ENCODE peak calls at places on chromosomes 12 and 14, in six cellular contexts. V is tibial nerve, Z is adipocyte, I is transverse colon, C is A549, Y is Panc1. W is an unnamed sample.

GRCh38 chr14:49971156-49972141 is 78.6 kb downstream of the ARF6 start:
- DNase-seq in V (no peak), Z (peak; percentile 73), I (peak; percentile 63), C (no peak), Y (no peak), W (peak; percentile 31)

GRCh38 chr12:6631549-6631961 is 4.2 kb downstream of the LPAR5 start:
- DNase-seq in V (no peak), Z (no peak), I (peak; percentile 87), C (no peak), Y (no peak), W (no peak)

GRCh38 chr14:90456551-90456950 is 59.7 kb downstream of the CALM1 start:
- DNase-seq in V (no peak), Z (no peak), I (no peak), C (no peak), Y (no peak), W (no peak)

GRCh38 chr12:108131035-108131434 is 1.9 kb downstream of the WSCD2 start:
- DNase-seq in V (no peak), Z (no peak), I (no peak), C (no peak), Y (no peak), W (no peak)

GRCh38 chr14:51828017-51828797 is 32.2 kb upstream of the GNG2 start:
- DNase-seq in V (no peak), Z (peak; percentile 50), I (peak; percentile 34), C (peak; percentile 33), Y (no peak), W (peak; percentile 55)

GRCh38 chr12:55978393-55978792 is 4.5 kb downstream of the RAB5B start:
- DNase-seq in V (no peak), Z (no peak), I (no peak), C (no peak), Y (no peak), W (no peak)

GRCh38 chr12:118436002-118436724 is 59.8 kb downstream of the SUDS3 start:
- DNase-seq in V (no peak), Z (no peak), I (no peak), C (no peak), Y (no peak), W (no peak)

GRCh38 chr12:110931315-110931728 is 10.9 kb upstream of the MYL2 start:
- DNase-seq in V (no peak), Z (no peak), I (no peak), C (no peak), Y (no peak), W (no peak)

GRCh38 chr12:34389378-34390170 is 367.3 kb downstream of the ALG10 start:
- DNase-seq in V (no peak), Z (no peak), I (no peak), C (no peak), Y (no peak), W (no peak)

GRCh38 chr12:34386621-34387255 is 364.4 kb downstream of the ALG10 start:
- DNase-seq in V (no peak), Z (no peak), I (no peak), C (no peak), Y (no peak), W (no peak)

GRCh38 chr12:34387711-34388635 is 365.7 kb downstream of the ALG10 start:
- DNase-seq in V (no peak), Z (no peak), I (no peak), C (no peak), Y (no peak), W (no peak)

GRCh38 chr12:34390171-34390841 is 368.0 kb downstream of the ALG10 start:
- DNase-seq in V (no peak), Z (no peak), I (no peak), C (no peak), Y (no peak), W (no peak)

GRCh38 chr12:34388636-34389377 is 366.5 kb downstream of the ALG10 start:
- DNase-seq in V (no peak), Z (no peak), I (no peak), C (no peak), Y (no peak), W (no peak)
- H3K9me3 ChIP-seq in V (peaks cover 98% of the 10 kb centered on the region), Z (no peaks in the 10 kb centered on the region), I (peaks cover 11% of the 10 kb centered on the region), C (no peaks in the 10 kb centered on the region), Y (no peaks in the 10 kb centered on the region), W (peaks cover 36% of the 10 kb centered on the region)

GRCh38 chr14:93522221-93522620 is 91.5 kb downstream of the UNC79 start:
- DNase-seq in V (no peak), Z (no peak), I (no peak), C (no peak), Y (no peak), W (no peak)

GRCh38 chr14:93525691-93526451 is 95.1 kb downstream of the UNC79 start:
- DNase-seq in V (no peak), Z (peak; percentile 11), I (no peak), C (no peak), Y (no peak), W (no peak)

DNA sequence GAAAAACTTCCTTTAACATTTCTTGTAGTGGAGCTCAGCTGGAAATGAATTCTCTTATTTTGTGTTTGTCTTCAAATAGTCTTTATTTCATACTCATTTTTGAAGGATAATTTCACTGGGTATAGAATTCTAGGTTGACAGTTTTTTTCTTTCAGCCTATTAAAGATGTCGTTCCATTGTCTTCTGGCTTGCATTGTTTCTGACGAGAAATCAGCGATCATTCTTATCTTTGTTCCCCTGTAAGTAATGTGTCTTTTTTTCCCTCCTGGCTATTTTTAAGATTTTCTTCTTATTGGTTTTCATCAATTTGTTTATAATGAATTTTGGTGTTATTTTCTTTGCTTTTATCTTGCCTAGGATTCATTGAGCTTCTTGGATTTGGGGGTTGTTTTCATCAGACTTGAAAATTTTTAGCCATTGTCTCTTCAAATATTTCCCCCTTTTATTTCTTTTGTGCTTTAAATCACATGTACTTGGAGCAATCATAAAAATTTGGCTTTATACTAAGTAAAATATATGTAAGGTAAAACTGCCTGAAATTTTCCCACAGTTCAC is 89.4 kb downstream of the UNC79 start:
- DNase-seq in V (no peak), Z (no peak), I (no peak), C (no peak), Y (no peak), W (no peak)
- H3K9me3 ChIP-seq in V (peaks cover 30% of the 10 kb centered on the region), Z (peaks cover 34% of the 10 kb centered on the region), I (peaks cover 18% of the 10 kb centered on the region), C (peaks cover 47% of the 10 kb centered on the region), Y (peaks cover 17% of the 10 kb centered on the region), W (peaks cover 30% of the 10 kb centered on the region)

GRCh38 chr12:132317233-132317938 is 12.0 kb downstream of the GALNT9 start:
- DNase-seq in V (no peak), Z (no peak), I (no peak), C (no peak), Y (no peak), W (no peak)

GRCh38 chr12:132316497-132317232 is 12.7 kb downstream of the GALNT9 start:
- DNase-seq in V (no peak), Z (no peak), I (no peak), C (no peak), Y (no peak), W (no peak)

GRCh38 chr12:132314516-132315233 is 14.7 kb downstream of the GALNT9 start:
- DNase-seq in V (no peak), Z (no peak), I (no peak), C (no peak), Y (no peak), W (no peak)

GRCh38 chr12:132315507-132315906 is 13.9 kb downstream of the GALNT9 start:
- DNase-seq in V (no peak), Z (no peak), I (no peak), C (no peak), Y (no peak), W (no peak)

DNA sequence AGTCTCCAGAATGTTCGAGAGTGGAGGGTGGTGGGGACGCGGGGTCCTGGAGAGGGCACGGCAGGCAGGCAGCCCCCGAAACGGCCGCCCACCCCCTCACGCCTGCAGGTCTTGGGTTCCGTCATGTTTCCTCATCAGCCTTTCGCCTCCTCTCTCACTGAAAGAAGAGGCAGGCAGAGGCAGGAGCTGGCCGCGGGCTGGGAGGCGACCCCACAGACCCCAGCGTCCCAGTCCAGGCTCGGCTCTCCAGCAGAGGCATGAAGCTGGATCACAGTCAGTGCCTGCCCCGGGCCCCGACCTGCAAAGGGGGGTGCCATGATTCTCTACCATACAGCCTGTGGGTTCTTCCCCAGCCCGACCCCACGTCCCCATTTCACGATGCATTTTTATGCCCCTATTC is 13.4 kb downstream of the GALNT9 start:
- DNase-seq in V (no peak), Z (no peak), I (no peak), C (no peak), Y (no peak), W (no peak)
- H3K9me3 ChIP-seq in V (peaks cover 31% of the 10 kb centered on the region), Z (peaks cover 18% of the 10 kb centered on the region), I (peaks cover 2% of the 10 kb centered on the region), C (peaks cover 7% of the 10 kb centered on the region), Y (no peaks in the 10 kb centered on the region), W (peaks cover 9% of the 10 kb centered on the region)

GRCh38 chr14:41419709-41420108 is 187.0 kb upstream of the LRFN5 start:
- DNase-seq in V (no peak), Z (no peak), I (no peak), C (no peak), Y (no peak), W (no peak)
- H3K9me3 ChIP-seq in V (no peaks in the 10 kb centered on the region), Z (no peaks in the 10 kb centered on the region), I (no peaks in the 10 kb centered on the region), C (no peaks in the 10 kb centered on the region), Y (no peaks in the 10 kb centered on the region), W (no peaks in the 10 kb centered on the region)

GRCh38 chr14:105844810-105845724 is 318.7 kb downstream of the TMEM121 start:
- DNase-seq in V (no peak), Z (no peak), I (no peak), C (no peak), Y (no peak), W (no peak)

GRCh38 chr14:105842105-105842504 is 315.7 kb downstream of the TMEM121 start:
- DNase-seq in V (no peak), Z (no peak), I (no peak), C (no peak), Y (no peak), W (no peak)

GRCh38 chr14:105844047-105844630 is 317.8 kb downstream of the TMEM121 start:
- DNase-seq in V (no peak), Z (no peak), I (no peak), C (no peak), Y (no peak), W (no peak)

GRCh38 chr14:105841022-105842009 is 314.9 kb downstream of the TMEM121 start:
- DNase-seq in V (no peak), Z (no peak), I (no peak), C (no peak), Y (no peak), W (no peak)

DNA sequence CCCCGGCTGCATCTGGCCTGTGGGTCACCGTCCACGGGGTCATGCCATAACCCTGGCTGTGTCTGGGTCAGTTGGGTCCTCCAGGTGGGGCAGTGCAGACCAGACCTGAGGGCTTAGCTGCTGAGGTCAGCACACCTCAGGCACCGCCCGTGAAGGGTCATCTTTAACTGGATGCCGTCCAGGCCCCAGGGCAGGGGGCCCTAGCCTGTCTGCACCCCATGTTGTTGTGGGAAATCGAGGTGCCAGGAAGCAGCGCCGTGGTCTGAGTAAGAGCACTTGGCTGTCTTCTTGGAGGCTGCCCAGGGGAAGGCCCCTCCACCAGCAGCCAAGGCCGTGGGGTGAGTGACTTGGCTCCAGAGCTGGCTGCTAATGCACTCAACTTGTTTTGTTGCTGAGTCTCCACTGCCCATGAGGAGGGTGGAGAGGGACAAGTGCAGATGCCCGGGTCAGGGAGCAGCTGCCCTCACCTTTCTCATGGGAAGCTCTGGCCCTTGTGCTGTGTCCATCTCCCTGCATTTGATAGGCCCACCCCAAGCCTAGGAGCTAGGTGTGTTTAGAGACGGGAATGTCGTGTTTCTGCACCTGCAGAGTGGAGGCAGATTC is 317.2 kb downstream of the TMEM121 start:
- DNase-seq in V (no peak), Z (no peak), I (no peak), C (no peak), Y (no peak), W (no peak)
- H3K9me3 ChIP-seq in V (peaks cover 3% of the 10 kb centered on the region), Z (no peaks in the 10 kb centered on the region), I (no peaks in the 10 kb centered on the region), C (no peaks in the 10 kb centered on the region), Y (no peaks in the 10 kb centered on the region), W (no peaks in the 10 kb centered on the region)

W was measured in CD4-positive, alpha-beta T cell.